ENCODE peak calls at places on chromosomes 4 and X, in five cellular contexts. Z is activated CD8-positive, alpha-beta memory T cell treated with anti-CD3 and anti-CD28 coated beads for 48 hours; P is activated CD4-positive, alpha-beta T cell treated with anti-CD3 and anti-CD28 coated beads for 1 hour; L is NCI-H1092 treated with DMSO at 0.1 percent for 48 hours; G is EH. O is an unnamed sample.

GRCh38 chr4:99536148-99536728 is 25.4 kb downstream of the C4orf17 start:
- DNase-seq in P (no peak), Z (no peak), L (no peak), G (no peak), O (no peak)

GRCh38 chr4:110088670-110089069 is 109.7 kb downstream of the ELOVL6 start:
- DNase-seq in G (peak), L (no peak), Z (no peak), P (no peak), O (no peak)

GRCh38 chr4:4838602-4839470 is 20.6 kb upstream of the MSX1 start:
- DNase-seq in P (no peak), G (no peak), Z (no peak), L (no peak), O (no peak)

GRCh38 chr4:98850937-98851336 is 78.0 kb downstream of the EIF4E start:
- DNase-seq in P (no peak), G (no peak), Z (no peak), L (no peak), O (no peak)

GRCh38 chr4:30718021-30718888 is 1.9 kb upstream of the PCDH7 start:
- DNase-seq in P (no peak), G (peak), L (peak), Z (no peak), O (no peak)

GRCh38 chrX:39675619-39676018 is 422.1 kb downstream of the BCOR start:
- DNase-seq in P (no peak), G (peak), L (no peak), Z (no peak), O (no peak)

GRCh38 chr4:107791902-107792301 is 32.8 kb upstream of the SGMS2 start:
- DNase-seq in Z (no peak), P (no peak), L (no peak), G (no peak), O (no peak)

GRCh38 chr4:137609693-137610450 is 77.6 kb upstream of the PCDH18 start:
- DNase-seq in L (no peak), G (peak), P (no peak), Z (no peak), O (no peak)

GRCh38 chr4:10077101-10077491 is 39.5 kb downstream of the WDR1 start:
- DNase-seq in L (no peak), P (no peak), Z (no peak), G (no peak), O (no peak)

GRCh38 chr4:119138046-119138445 is 2.4 kb downstream of the MYOZ2 start:
- DNase-seq in L (no peak), G (peak), Z (no peak), P (no peak), O (no peak)

GRCh38 chr4:4260185-4260751 is 12.2 kb upstream of the TMEM128 start:
- DNase-seq in L (peak), Z (no peak), G (peak), P (no peak), O (peak)

GRCh38 chr4:106289737-106290136 is 26.3 kb downstream of the TBCK start:
- DNase-seq in Z (no peak), L (no peak), P (no peak), G (no peak), O (no peak)

GRCh38 chr4:2596153-2596552 is 59.7 kb downstream of the FAM193A start:
- DNase-seq in G (no peak), Z (no peak), P (no peak), L (no peak), O (no peak)

GRCh38 chrX:39911278-39911897 is 186.4 kb downstream of the BCOR start:
- DNase-seq in Z (no peak), G (no peak), P (no peak), L (no peak), O (no peak)

GRCh38 chrX:153870791-153871360 is 15.1 kb downstream of the L1CAM start:
- DNase-seq in G (no peak), L (no peak), Z (no peak), P (no peak), O (no peak)

GRCh38 chr4:149353241-149353640 is 462.4 kb downstream of the IQCM start:
- DNase-seq in P (no peak), G (no peak), L (no peak), Z (no peak), O (no peak)

GRCh38 chr4:8610858-8611610 is 18.5 kb downstream of the CPZ start:
- DNase-seq in P (no peak), G (no peak), Z (no peak), L (no peak), O (no peak)

GRCh38 chrX:10190367-10190766 is 33.6 kb downstream of the CLCN4 start:
- DNase-seq in G (peak), Z (no peak), P (no peak), L (peak), O (no peak)

GRCh38 chr4:335515-335914 is 2.1 kb upstream of the ZNF141 start:
- DNase-seq in G (no peak), L (no peak), Z (no peak), P (no peak), O (no peak)

GRCh38 chr4:41141910-41142309 is 72.4 kb downstream of the APBB2 start:
- DNase-seq in L (no peak), G (peak), Z (no peak), P (no peak), O (no peak)

GRCh38 chr4:152591361-152591760 is 55.5 kb upstream of the FBXW7 start:
- DNase-seq in Z (no peak), L (peak), P (no peak), G (peak), O (no peak)

GRCh38 chrX:115630204-115630603 is 69.2 kb downstream of the PLS3 start:
- DNase-seq in Z (no peak), L (no peak), P (no peak), G (peak), O (no peak)

GRCh38 chrX:71989768-71990167 is 79.1 kb downstream of the NHSL2 start:
- DNase-seq in L (no peak), G (peak), Z (no peak), P (no peak), O (no peak)

GRCh38 chr4:118997601-118998000 is 108.9 kb downstream of the SYNPO2 start:
- DNase-seq in P (no peak), L (no peak), G (peak), Z (no peak), O (no peak)

GRCh38 chr4:150722908-150723362 is 141.0 kb downstream of the MAB21L2 start:
- DNase-seq in Z (no peak), P (no peak), G (peak), L (no peak), O (no peak)

GRCh38 chr4:162265802-162266201 is 102.0 kb upstream of the FSTL5 start:
- DNase-seq in Z (no peak), L (no peak), P (no peak), G (no peak), O (no peak)

GRCh38 chrX:4185086-4185485 is 471.6 kb upstream of the PRKX start:
- DNase-seq in Z (no peak), L (no peak), G (no peak), P (no peak), O (no peak)

GRCh38 chr4:105306158-105306781 is 159.6 kb downstream of the TET2 start:
- DNase-seq in Z (no peak), P (no peak), G (no peak), L (no peak), O (no peak)

GRCh38 chr4:186017801-186018200 is 51.2 kb upstream of the TLR3 start:
- DNase-seq in P (no peak), L (no peak), G (no peak), Z (no peak), O (no peak)

GRCh38 chr4:16777726-16778125 is 120.7 kb downstream of the LDB2 start:
- DNase-seq in G (no peak), P (no peak), Z (no peak), L (no peak), O (no peak)

GRCh38 chr4:182699825-182700224 is 217.4 kb downstream of the DCTD start:
- DNase-seq in P (no peak), G (no peak), L (no peak), Z (no peak), O (no peak)

GRCh38 chr4:177484613-177485021 is 42.4 kb upstream of the AGA start:
- DNase-seq in L (no peak), Z (no peak), G (peak), P (no peak), O (no peak)